ENCODE peak calls at places on chromosomes 6 and 20, in four cellular contexts. F is aorta; G is CD4-positive, alpha-beta memory T cell; B is adrenal gland. A is an unnamed sample. For H3K4me1 and H3K36me3, the result is how much of the 10 kb centered on the place peaks cover.

GRCh38 chr20:19304389-19304788 is 91.9 kb downstream of the SLC24A3 start:
- DNase-seq in B (no peak), G (no peak), F (no peak), A (no peak)

GRCh38 chr6:77322604-77323003 is 140.7 kb downstream of the HTR1B start:
- DNase-seq in F (no peak), G (no peak), B (no peak), A (no peak)

GRCh38 chr20:58010666-58011065 is 217.8 kb downstream of the ANKRD60 start:
- DNase-seq in B (no peak), F (no peak), G (no peak), A (no peak)

GRCh38 chr20:62918137-62918536 is 8.2 kb downstream of the DIDO1 start:
- DNase-seq in G (peak), B (no peak), F (no peak), A (no peak)

GRCh38 chr6:72042088-72042487 is 155.7 kb downstream of the RIMS1 start:
- DNase-seq in F (no peak), B (no peak), G (no peak), A (no peak)

GRCh38 chr6:114096553-114097172 is 125.7 kb upstream of the HDAC2 start:
- DNase-seq in B (no peak), G (no peak), F (no peak), A (no peak)

GRCh38 chr6:34425132-34425497 is 754 bp downstream of the RPS10 start:
- DNase-seq in B (no peak), F (no peak), G (no peak), A (no peak)

GRCh38 chr20:32975698-32976674 is 28.2 kb downstream of the SUN5 start:
- DNase-seq in F (no peak), B (no peak), G (no peak), A (no peak)

GRCh38 chr6:7086488-7086887 is 21.3 kb upstream of the RREB1 start:
- DNase-seq in G (no peak), B (no peak), F (peak), A (no peak)

GRCh38 chr20:3652217-3652616 is 11.0 kb downstream of the GFRA4 start:
- DNase-seq in F (no peak), B (no peak), G (no peak), A (no peak)

GRCh38 chr20:6058684-6059295 is 4.9 kb upstream of the LRRN4 start:
- DNase-seq in F (no peak), B (no peak), G (no peak), A (no peak)

GRCh38 chr6:118263929-118264486 is 284.1 kb upstream of the PLN start:
- DNase-seq in G (no peak), B (peak), F (no peak), A (no peak)

GRCh38 chr20:59802018-59802417 is 131.4 kb downstream of the SYCP2 start:
- DNase-seq in F (no peak), B (no peak), G (no peak), A (no peak)

GRCh38 chr6:169668203-169668847 is 33.5 kb downstream of the WDR27 start:
- DNase-seq in F (no peak), B (no peak), G (no peak), A (peak)

GRCh38 chr6:170489836-170490235 is 63.3 kb downstream of the PSMB1 start:
- DNase-seq in F (no peak), B (no peak), G (no peak), A (no peak)

GRCh38 chr6:25476126-25476525 is 175.9 kb upstream of the SCGN start:
- DNase-seq in G (no peak), F (no peak), B (peak), A (no peak)

GRCh38 chr6:142271476-142271875 is 30.3 kb upstream of the ADGRG6 start:
- DNase-seq in G (no peak), B (no peak), F (no peak), A (no peak)

GRCh38 chr6:111564482-111564945 is 41.2 kb downstream of the TRAF3IP2 start:
- DNase-seq in F (peak), B (no peak), G (no peak), A (no peak)

GRCh38 chr20:11331096-11331495 is 586.6 kb upstream of the BTBD3 start:
- DNase-seq in F (no peak), B (no peak), G (no peak), A (no peak)

GRCh38 chr6:111417181-111417585 is 65.8 kb downstream of the REV3L start:
- DNase-seq in F (no peak), B (no peak), G (no peak), A (no peak)

GRCh38 chr6:89443658-89444057 is 10.7 kb downstream of the ANKRD6 start:
- DNase-seq in G (no peak), B (no peak), F (no peak), A (no peak)

GRCh38 chr6:44128020-44128917 is 915 bp downstream of the TMEM63B start:
- DNase-seq in F (peak), B (peak), G (no peak), A (peak)

GRCh38 chr6:11429577-11429976 is 108.0 kb upstream of the TMEM170B start:
- DNase-seq in F (no peak), B (no peak), G (no peak), A (no peak)

GRCh38 chr6:169971951-169972651 is 220.7 kb downstream of the ERMARD start:
- DNase-seq in B (peak), F (peak), G (no peak), A (no peak)

GRCh38 chr20:21622097-21622496 is 83.4 kb upstream of the PAX1 start:
- DNase-seq in F (no peak), B (no peak), G (no peak), A (no peak)

GRCh38 chr20:35344354-35344837 is 52.2 kb upstream of the FAM83C start:
- DNase-seq in G (no peak), B (peak), F (no peak), A (peak)

GRCh38 chr20:53216856-53217576 is 244.9 kb downstream of the TSHZ2 start:
- DNase-seq in B (peak), G (peak), F (peak), A (peak)

GRCh38 chr6:38443341-38443740 is 196.4 kb downstream of the BTBD9 start:
- DNase-seq in G (no peak), F (no peak), B (no peak), A (no peak)

GRCh38 chr6:23499549-23499948 is 626.5 kb upstream of the NRSN1 start:
- DNase-seq in G (no peak), B (no peak), F (no peak), A (no peak)

GRCh38 chr6:241331-241865 is 50.9 kb upstream of the DUSP22 start:
- DNase-seq in B (no peak), F (no peak), G (no peak), A (no peak)

GRCh38 chr20:51327251-51327841 is 215.2 kb downstream of the NFATC2 start:
- DNase-seq in B (no peak), F (peak), G (no peak), A (no peak)

GRCh38 chr6:105270511-105270910 is 90.7 kb upstream of the POPDC3 start:
- DNase-seq in F (no peak), B (no peak), G (no peak), A (no peak)

GRCh38 chr6:106517699-106518098 is 111.6 kb downstream of the RTN4IP1 start:
- DNase-seq in B (no peak), G (no peak), F (no peak), A (no peak)

GRCh38 chr6:108134213-108134973 is 31.4 kb upstream of the NR2E1 start:
- DNase-seq in F (no peak), G (no peak), B (no peak), A (no peak)

GRCh38 chr6:157374889-157375443 is 6.0 kb upstream of the ZDHHC14 start:
- DNase-seq in F (no peak), G (no peak), B (no peak), A (no peak)

GRCh38 chr6:37783025-37783825 is 36.3 kb upstream of the ZFAND3 start:
- DNase-seq in F (no peak), B (no peak), G (no peak), A (no peak)

GRCh38 chr20:64084209-64085152 is at the start of gene LKAAEAR1:
- DNase-seq in F (no peak), G (peak), B (no peak), A (no peak)

GRCh38 chr20:5614506-5614905 is 135.7 kb upstream of the SHLD1 start:
- DNase-seq in F (no peak), G (no peak), B (no peak), A (no peak)

GRCh38 chr6:34005845-34006644 is 139.8 kb downstream of the GRM4 start:
- DNase-seq in G (no peak), B (no peak), F (no peak), A (no peak)

GRCh38 chr20:37193226-37193625 is 13.9 kb upstream of the MROH8 start:
- DNase-seq in B (no peak), F (no peak), G (no peak), A (no peak)
- H3K4me1 ChIP-seq in B (under half), F (under half), G (half or more), A (under half)

GRCh38 chr6:149593443-149593842 is 27.3 kb downstream of the GINM1 start:
- DNase-seq in B (no peak), G (no peak), F (no peak), A (no peak)

DNA sequence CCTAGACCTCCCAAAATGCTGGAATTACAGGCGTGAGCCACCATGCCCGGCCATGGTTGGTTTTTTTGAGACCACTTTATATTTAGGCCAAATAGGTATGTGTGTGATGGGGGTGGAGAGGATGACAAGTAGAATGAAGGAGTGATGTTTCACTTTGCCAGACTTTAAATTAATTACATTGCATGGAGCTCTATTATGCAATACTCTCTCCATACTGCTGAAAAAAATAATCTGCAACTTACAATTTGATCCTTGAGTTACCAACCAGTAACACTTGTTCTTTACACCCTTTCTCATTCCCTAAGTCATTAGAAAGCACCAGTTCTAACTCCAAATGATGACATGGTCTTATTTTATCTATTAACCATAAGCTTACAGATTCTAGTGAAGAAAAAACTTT is 26.8 kb downstream of the GINM1 start:
- DNase-seq in F (no peak), B (no peak), G (no peak), A (no peak)
- H3K36me3 ChIP-seq in F (under half), B (under half), G (under half), A (half or more)

GRCh38 chr20:48824830-48825550 is 2.8 kb downstream of the PREX1 start:
- DNase-seq in B (no peak), F (no peak), G (no peak), A (no peak)
- H3K4me3 ChIP-seq in B (no peak), F (no peak), G (peak), A (no peak)

GRCh38 chr6:21031182-21031581 is 496.9 kb downstream of the CDKAL1 start:
- DNase-seq in B (no peak), G (no peak), F (no peak), A (no peak)
- H3K4me1 ChIP-seq in B (under half), G (under half), F (under half), A (under half)

GRCh38 chr6:31691078-31691463 is 10.2 kb upstream of the LY6G5C start:
- DNase-seq in F (no peak), B (no peak), G (no peak), A (no peak)
- H3K36me3 ChIP-seq in F (under half), B (under half), G (half or more), A (half or more)